ENCODE peak calls at places on chromosomes 5 and 9, in four cellular contexts. B is A673, W is GM13976, N is psoas muscle. S is an unnamed sample.

GRCh38 chr5:42545038-42545437 is 121.8 kb downstream of the GHR start:
- DNase-seq in W (no peak), B (no peak), N (no peak), S (no peak)

GRCh38 chr5:78587775-78588291 is 60.7 kb downstream of the LHFPL2 start:
- DNase-seq in W (no peak), B (no peak), N (peak; percentile 35), S (no peak)

GRCh38 chr9:115627511-115627910 is 509.6 kb upstream of the TNC start:
- DNase-seq in W (no peak), B (no peak), N (no peak), S (no peak)

GRCh38 chr5:78549043-78549442 is 99.5 kb downstream of the LHFPL2 start:
- DNase-seq in B (no peak), N (peak; percentile 39), W (no peak), S (no peak)

GRCh38 chr9:78614892-78615291 is 318.0 kb downstream of the PSAT1 start:
- DNase-seq in N (no peak), B (peak; percentile 11), W (no peak), S (no peak)

GRCh38 chr9:16321461-16322119 is 548.9 kb downstream of the BNC2 start:
- DNase-seq in N (peak; percentile 46), B (no peak), W (no peak), S (no peak)

GRCh38 chr9:125747053-125747764 is at the start of gene PBX3:
- DNase-seq in N (peak; percentile 56), B (peak; percentile 44), W (peak; percentile 78), S (no peak)

GRCh38 chr9:109002141-109002540 is 11.2 kb downstream of the CTNNAL1 start:
- DNase-seq in W (no peak), B (no peak), N (no peak), S (no peak)

GRCh38 chr9:121661328-121661727 is 9.9 kb downstream of the DAB2IP start:
- DNase-seq in W (no peak), B (no peak), N (no peak), S (no peak)

GRCh38 chr9:121662359-121662758 is 10.9 kb downstream of the DAB2IP start:
- DNase-seq in N (no peak), B (peak; percentile 33), W (no peak), S (no peak)

GRCh38 chr9:121663591-121663990 is 12.2 kb downstream of the DAB2IP start:
- DNase-seq in N (no peak), W (no peak), B (no peak), S (no peak)

GRCh38 chr9:121660876-121661275 is 9.4 kb downstream of the DAB2IP start:
- DNase-seq in W (no peak), B (no peak), N (no peak), S (no peak)

DNA sequence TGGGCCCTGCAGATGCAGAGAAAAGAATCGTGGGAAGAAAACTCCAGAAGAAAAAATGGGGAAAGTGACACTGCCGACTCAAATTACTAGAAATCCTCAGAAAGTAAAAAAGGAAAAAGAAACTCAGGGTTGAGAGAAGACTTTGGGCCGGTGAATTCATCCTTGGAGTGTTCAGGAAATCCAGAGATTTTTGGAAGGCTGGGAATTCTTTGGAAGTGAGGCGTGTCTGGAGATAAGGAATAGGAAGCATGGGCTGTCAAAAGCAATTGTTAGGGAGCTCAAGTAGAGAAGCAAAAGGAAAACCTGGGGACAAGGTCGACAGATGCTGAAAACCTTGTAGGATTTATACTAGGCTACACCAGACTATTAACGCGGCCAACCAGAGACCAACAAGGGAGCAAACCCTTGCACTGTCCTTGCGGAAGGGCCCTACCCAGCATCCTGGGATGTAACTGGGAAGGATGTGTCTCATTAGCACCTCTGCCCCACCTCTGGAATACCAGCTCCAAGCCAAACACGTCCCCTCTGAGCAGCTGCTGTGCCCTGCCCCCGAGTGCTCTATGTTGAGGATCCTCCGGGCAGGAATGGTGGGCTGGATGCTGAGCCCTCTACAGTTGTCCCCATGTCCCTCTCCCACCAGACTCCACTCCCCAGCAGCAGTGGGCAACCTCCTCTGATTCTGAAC is 11.6 kb downstream of the DAB2IP start:
- DNase-seq in N (no peak), B (no peak), W (no peak), S (no peak)
- TF ChIP-seq CTCF in N (no peak), B (no peak), W (no peak), S (no peak)

GRCh38 chr5:1570975-1571374 is 47.2 kb upstream of the LPCAT1 start:
- DNase-seq in B (no peak), N (no peak), W (no peak), S (no peak)
- TF ChIP-seq CTCF in B (no peak), N (no peak), W (no peak), S (no peak)

GRCh38 chr9:112911736-112912135 is 21.1 kb upstream of the SLC46A2 start:
- DNase-seq in N (no peak), W (no peak), B (no peak), S (no peak)

GRCh38 chr9:112917027-112917986 is 26.6 kb upstream of the SLC46A2 start:
- DNase-seq in W (no peak), N (no peak), B (no peak), S (no peak)

GRCh38 chr9:112912636-112913035 is 22.0 kb upstream of the SLC46A2 start:
- DNase-seq in N (no peak), B (no peak), W (no peak), S (no peak)

GRCh38 chr9:112914524-112914923 is 23.8 kb upstream of the SLC46A2 start:
- DNase-seq in B (peak; percentile 32), N (no peak), W (no peak), S (no peak)

GRCh38 chr9:112913326-112913725 is 22.6 kb upstream of the SLC46A2 start:
- DNase-seq in N (no peak), W (no peak), B (no peak), S (no peak)
- TF ChIP-seq CTCF in N (no peak), W (no peak), B (no peak), S (no peak)

DNA sequence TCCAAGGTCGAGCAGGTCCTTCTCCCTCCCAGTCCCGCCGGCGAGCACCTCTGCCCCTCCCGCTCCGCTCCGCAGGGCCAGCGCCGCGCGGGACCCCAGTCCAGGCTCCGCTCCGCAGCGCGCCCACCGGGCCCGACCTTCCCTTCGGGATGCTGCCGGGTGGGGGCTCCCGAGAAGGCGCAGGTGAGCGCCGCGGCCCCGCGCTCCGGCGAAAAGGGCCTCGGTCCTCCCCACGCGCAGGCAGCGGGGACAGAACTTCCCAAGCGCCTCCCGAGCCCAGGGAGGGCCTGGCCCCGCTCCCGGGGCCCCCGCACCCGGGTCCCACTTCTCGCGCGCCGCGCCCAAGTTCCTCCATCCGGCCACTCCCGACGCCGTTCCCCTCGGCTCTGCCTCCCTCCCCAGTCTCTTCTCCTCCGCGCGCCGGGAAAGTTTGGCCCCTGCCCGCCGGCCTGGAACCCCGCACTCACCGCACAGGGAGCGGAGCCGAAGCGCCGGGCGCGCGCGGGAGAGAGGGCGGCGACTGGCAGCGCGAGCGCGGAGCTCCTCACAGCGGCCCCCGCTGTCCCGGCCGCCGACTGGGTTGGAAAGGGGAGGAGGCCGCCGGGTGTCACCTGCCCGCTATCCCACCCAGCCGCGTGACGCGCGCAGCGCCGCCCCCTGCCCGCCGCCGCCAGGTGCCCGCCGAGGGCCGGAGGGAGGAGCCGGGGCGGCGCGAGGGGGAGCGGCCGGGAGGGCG is at the start of gene ELOVL7:
- DNase-seq in B (peak; percentile 45), N (peak; percentile 29), W (peak; percentile 85), S (no peak)
- TF ChIP-seq CTCF in B (peak; percentile 30), N (no peak), W (peak; percentile 41), S (peak; percentile 32)

GRCh38 chr5:119315516-119315949 is 40.3 kb upstream of the TNFAIP8 start:
- DNase-seq in W (peak; percentile 63), N (no peak), B (peak; percentile 61), S (no peak)
- TF ChIP-seq CTCF in W (peak; percentile 55), N (no peak), B (peak; percentile 53), S (no peak)

GRCh38 chr5:143313298-143313852 is 90.1 kb downstream of the NR3C1 start:
- DNase-seq in B (no peak), N (no peak), W (no peak), S (no peak)

GRCh38 chr5:143312822-143313221 is 90.7 kb downstream of the NR3C1 start:
- DNase-seq in N (no peak), W (no peak), B (no peak), S (no peak)

GRCh38 chr5:143309661-143310431 is 93.6 kb downstream of the NR3C1 start:
- DNase-seq in N (no peak), W (no peak), B (no peak), S (no peak)

GRCh38 chr5:143311428-143311827 is 92.1 kb downstream of the NR3C1 start:
- DNase-seq in W (no peak), B (no peak), N (no peak), S (peak; percentile 38)

DNA sequence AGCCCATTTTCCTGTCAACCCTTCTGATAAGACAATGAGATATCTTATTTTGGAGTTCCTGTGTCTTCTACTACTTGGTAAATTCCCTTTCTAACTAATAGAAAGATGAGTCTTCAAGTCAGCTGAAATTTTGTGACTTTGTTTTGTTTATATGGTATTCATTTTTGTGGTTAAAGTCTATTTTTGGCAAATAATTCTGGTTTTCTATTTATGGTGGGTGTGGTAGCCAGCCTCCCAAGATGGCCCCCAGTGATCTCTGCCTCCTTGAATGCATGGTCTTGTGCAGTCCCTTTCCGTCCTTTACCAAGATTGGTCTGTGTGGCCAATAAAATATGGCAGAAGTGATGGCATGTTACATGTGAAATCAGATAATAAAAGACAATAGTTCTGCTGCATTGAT is 91.5 kb downstream of the NR3C1 start:
- DNase-seq in N (no peak), B (no peak), W (no peak), S (no peak)
- TF ChIP-seq CTCF in N (no peak), B (no peak), W (no peak), S (no peak)

GRCh38 chr5:76145945-76146344 is 62.8 kb downstream of the SV2C start:
- DNase-seq in N (no peak), B (peak; percentile 42), W (peak; percentile 21), S (no peak)
- TF ChIP-seq CTCF in N (no peak), B (peak; percentile 50), W (peak; percentile 15), S (peak; percentile 17)